ENCODE peak calls at places on chromosomes 6 and 20, in seven cellular contexts. R is ovary, X is fibroblast of lung, A is H9, H is adrenal gland, Z is psoas muscle, B is GM12865. W is an unnamed sample.

GRCh38 chr6:149701699-149702098 is 16.2 kb downstream of the LATS1 start:
- DNase-seq in A (peak), H (no peak), Z (no peak), R (no peak), X (peak), B (no peak), W (no peak)

GRCh38 chr20:2221933-2222332 is 73.9 kb upstream of the TGM3 start:
- DNase-seq in X (no peak), H (peak), R (no peak), A (no peak), Z (no peak), B (no peak), W (no peak)

GRCh38 chr6:30612213-30612612 is 4.8 kb downstream of the PPP1R10 start:
- DNase-seq in A (no peak), X (peak), Z (no peak), H (no peak), B (no peak), R (no peak), W (no peak)

GRCh38 chr6:157615411-157615763 is 207.7 kb upstream of the SNX9 start:
- DNase-seq in X (peak), B (no peak), H (no peak), Z (no peak), A (no peak), R (no peak), W (no peak)

GRCh38 chr20:15547109-15547508 is 1026.1 kb downstream of the KIF16B start:
- DNase-seq in A (no peak), B (no peak), X (no peak), Z (no peak), H (no peak), R (no peak), W (no peak)

GRCh38 chr20:37804584-37805566 is 98.1 kb upstream of the VSTM2L start:
- DNase-seq in B (peak), H (no peak), Z (no peak), X (no peak), R (no peak), A (no peak), W (no peak)

GRCh38 chr6:3159805-3160781 is 2.7 kb upstream of the TUBB2A start:
- DNase-seq in Z (no peak), X (no peak), H (peak), A (peak), R (peak), B (peak), W (no peak)

GRCh38 chr20:48760403-48760889 is 67.4 kb downstream of the PREX1 start:
- DNase-seq in X (no peak), R (no peak), A (no peak), Z (no peak), H (no peak), B (peak), W (no peak)

GRCh38 chr6:125191916-125192609 is 38.5 kb downstream of the TPD52L1 start:
- DNase-seq in X (peak), A (peak), B (peak), R (peak), Z (peak), H (peak), W (no peak)

GRCh38 chr6:150580489-150580888 is 19.2 kb upstream of the PLEKHG1 start:
- DNase-seq in A (no peak), B (no peak), X (no peak), Z (no peak), R (no peak), H (no peak), W (no peak)

GRCh38 chr6:164151161-164151728 is 736.7 kb downstream of the QKI start:
- DNase-seq in R (no peak), X (no peak), B (no peak), Z (no peak), H (no peak), A (no peak), W (no peak)

GRCh38 chr20:36015806-36016401 is 47.5 kb downstream of the CNBD2 start:
- DNase-seq in H (no peak), A (no peak), B (no peak), X (no peak), R (no peak), Z (no peak), W (no peak)

DNA sequence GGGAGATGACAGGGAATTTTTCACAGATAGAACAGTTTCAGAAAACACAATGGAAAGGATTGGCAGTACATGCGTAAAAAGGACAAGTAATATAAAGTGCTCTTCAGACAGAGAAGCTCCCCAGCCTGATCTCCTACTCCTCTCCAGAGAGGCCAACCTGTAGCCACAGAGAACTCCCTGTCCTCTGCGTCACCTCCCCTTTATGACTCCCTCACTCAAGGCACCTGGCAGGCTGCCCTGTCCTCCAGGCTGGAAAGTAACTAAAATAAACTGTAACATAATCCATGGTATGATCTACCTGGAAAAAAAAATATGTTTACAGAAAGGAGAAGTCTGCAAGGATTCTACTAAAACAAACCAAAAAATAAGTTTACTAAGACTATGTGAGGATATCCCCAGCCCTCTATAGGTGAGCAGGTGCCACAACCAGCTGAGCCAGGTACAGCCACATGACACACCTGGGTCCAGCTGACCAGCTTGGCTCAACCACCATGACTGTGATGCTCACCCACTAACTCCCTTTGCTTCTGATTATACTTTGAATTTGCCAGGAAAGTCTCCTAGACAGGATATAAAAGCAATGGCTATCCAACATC is 29.2 kb downstream of the MBOAT1 start:
- DNase-seq in X (no peak), B (no peak), A (no peak), Z (no peak), R (no peak), H (peak), W (no peak)
- TF ChIP-seq CTCF in X (no peak), B (no peak), A (peak), Z (no peak), R (no peak), H (no peak), W (no peak)

DNA sequence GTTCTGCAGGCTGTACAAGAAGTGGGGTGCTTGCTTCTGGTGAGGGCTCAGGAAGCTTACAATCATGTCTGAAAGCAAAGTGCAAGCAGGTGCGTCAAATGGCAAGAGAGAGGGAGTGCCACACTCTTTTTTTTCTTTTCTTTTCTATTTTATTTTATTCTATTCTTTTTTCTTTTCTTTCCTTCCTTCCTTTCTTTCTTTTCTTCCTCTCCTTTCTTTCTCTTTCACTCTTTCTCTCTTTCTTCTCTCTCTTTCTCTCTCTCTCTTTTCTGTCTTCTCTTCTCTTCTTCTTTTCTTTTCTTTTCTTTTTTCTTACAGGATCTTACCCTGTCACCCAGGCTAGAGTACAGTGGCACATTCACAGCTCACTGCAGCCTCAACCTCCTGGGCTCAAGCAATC is 19.5 kb downstream of the ACOT13 start:
- DNase-seq in Z (no peak), X (no peak), H (no peak), A (no peak), R (no peak), B (no peak), W (no peak)
- TF ChIP-seq CTCF in Z (no peak), X (no peak), H (no peak), A (no peak), R (no peak), B (no peak), W (no peak)

GRCh38 chr6:85118233-85118632 is 331.6 kb upstream of the NT5E start:
- DNase-seq in X (no peak), B (no peak), Z (no peak), A (peak), R (no peak), H (no peak), W (no peak)
- TF ChIP-seq CTCF in X (peak), B (no peak), Z (no peak), A (peak), R (no peak), H (no peak), W (no peak)

GRCh38 chr6:28769626-28770402 is 154.0 kb downstream of the TRIM27 start:
- DNase-seq in Z (no peak), R (no peak), A (peak), B (no peak), H (peak), X (peak), W (no peak)
- TF ChIP-seq CTCF in Z (no peak), R (no peak), A (peak), B (no peak), H (no peak), X (no peak), W (no peak)

DNA sequence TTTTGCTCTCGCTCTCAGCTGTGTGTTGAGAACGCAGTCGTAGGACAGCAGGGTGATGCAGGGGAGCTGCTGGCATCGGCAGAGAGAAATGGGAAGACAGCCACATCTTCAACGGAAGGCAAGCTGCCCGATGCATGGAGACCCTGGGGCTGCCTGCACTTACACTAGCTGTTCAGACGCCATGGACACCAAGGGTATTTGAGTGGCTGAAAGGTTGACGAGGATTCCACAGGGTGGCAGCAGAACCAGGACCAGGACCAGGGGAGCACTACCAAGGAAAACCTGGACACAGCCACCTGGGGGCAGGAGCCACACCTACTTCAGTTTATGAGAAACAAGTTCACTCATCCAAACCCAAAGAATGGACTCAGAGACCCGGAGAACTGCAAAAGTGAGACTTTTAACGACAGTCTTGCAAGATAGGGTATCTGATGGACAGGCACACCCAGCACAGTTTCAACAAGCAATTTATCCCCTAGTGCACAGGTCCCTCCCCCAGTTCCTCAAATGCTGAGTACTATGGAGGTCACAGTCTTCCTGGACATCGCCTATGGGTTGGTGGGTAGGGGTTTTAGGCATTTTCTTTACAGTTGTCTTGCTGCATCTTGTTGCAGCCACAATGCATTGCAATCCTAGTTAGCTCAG is 56.3 kb upstream of the ENTPD6 start:
- DNase-seq in B (peak), R (no peak), X (no peak), A (no peak), Z (no peak), H (no peak), W (no peak)
- TF ChIP-seq CTCF in B (no peak), R (no peak), X (no peak), A (peak), Z (no peak), H (no peak), W (no peak)

GRCh38 chr6:41028618-41029486 is 10.2 kb downstream of the UNC5CL start:
- DNase-seq in X (peak), A (peak), Z (no peak), B (no peak), H (no peak), R (no peak), W (no peak)

GRCh38 chr6:41032830-41033229 is 6.2 kb downstream of the UNC5CL start:
- DNase-seq in X (no peak), A (no peak), R (no peak), Z (no peak), H (no peak), B (no peak), W (no peak)

GRCh38 chr6:41027251-41027650 is 11.8 kb downstream of the UNC5CL start:
- DNase-seq in A (no peak), Z (no peak), X (no peak), R (no peak), B (no peak), H (no peak), W (no peak)

GRCh38 chr6:41025966-41026365 is 13.1 kb downstream of the UNC5CL start:
- DNase-seq in H (no peak), A (no peak), Z (no peak), B (no peak), X (no peak), R (no peak), W (no peak)

GRCh38 chr6:41027799-41028617 is 11.0 kb downstream of the UNC5CL start:
- DNase-seq in Z (peak), B (peak), R (peak), X (peak), H (peak), A (peak), W (peak)
- TF ChIP-seq CTCF in Z (peak), B (peak), R (peak), X (peak), H (peak), A (peak), W (peak)

DNA sequence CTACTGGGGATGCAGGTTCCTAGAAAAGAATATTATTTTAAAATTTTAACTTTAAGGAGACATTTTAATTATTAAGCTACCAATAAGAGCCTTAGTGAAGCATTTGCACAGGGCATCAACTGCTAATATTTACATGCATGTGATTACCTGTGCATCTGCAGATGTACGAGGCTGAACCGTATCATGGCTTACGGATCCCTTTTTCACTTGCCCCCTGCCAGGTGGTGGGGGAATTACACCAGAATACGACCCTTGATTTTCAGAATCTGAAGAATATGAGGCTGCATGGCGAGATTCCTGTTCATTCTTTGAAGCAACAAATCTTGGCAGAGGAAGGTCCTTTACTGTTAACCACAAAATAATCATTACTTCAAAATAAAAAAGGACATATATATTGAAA is 42.7 kb downstream of the REPS1 start:
- DNase-seq in Z (no peak), A (peak), R (no peak), B (no peak), X (no peak), H (no peak), W (no peak)
- TF ChIP-seq CTCF in Z (no peak), A (peak), R (no peak), B (no peak), X (peak), H (no peak), W (no peak)